ENCODE peak calls at places on chromosome 4, in six cellular contexts. One of them, this sample, is unnamed.

GRCh38 chr4:3871181-3871852 is 105.1 kb downstream of the ADRA2C start:
- DNase-seq in A549: no peak
- DNase-seq in endothelial cell of umbilical vein: no peak
- DNase-seq in K562: peak
- DNase-seq in HepG2: no peak
- DNase-seq in GM12878: no peak
- DNase-seq in this sample: no peak

GRCh38 chr4:8029689-8030088 is 90.0 kb upstream of the AFAP1 start:
- DNase-seq in A549: no peak
- DNase-seq in endothelial cell of umbilical vein: no peak
- DNase-seq in K562: no peak
- DNase-seq in HepG2: no peak
- DNase-seq in GM12878: no peak
- DNase-seq in this sample: no peak

GRCh38 chr4:121696641-121697461 is at the start of gene ANXA5:
- DNase-seq in A549: peak
- DNase-seq in endothelial cell of umbilical vein: peak
- DNase-seq in K562: peak
- DNase-seq in HepG2: peak
- DNase-seq in GM12878: no peak
- DNase-seq in this sample: peak

GRCh38 chr4:139144161-139144859 is 32.7 kb downstream of the ELF2 start:
- DNase-seq in A549: no peak
- DNase-seq in endothelial cell of umbilical vein: no peak
- DNase-seq in K562: no peak
- DNase-seq in HepG2: no peak
- DNase-seq in GM12878: no peak
- DNase-seq in this sample: peak

GRCh38 chr4:834368-835147 is 8.6 kb upstream of the CPLX1 start:
- DNase-seq in A549: no peak
- DNase-seq in endothelial cell of umbilical vein: no peak
- DNase-seq in K562: no peak
- DNase-seq in HepG2: no peak
- DNase-seq in GM12878: no peak
- DNase-seq in this sample: no peak

GRCh38 chr4:95289028-95289634 is 259.6 kb downstream of the UNC5C start:
- DNase-seq in A549: peak
- DNase-seq in endothelial cell of umbilical vein: peak
- DNase-seq in K562: peak
- DNase-seq in HepG2: no peak
- DNase-seq in GM12878: no peak
- DNase-seq in this sample: no peak

GRCh38 chr4:82043809-82044137 is 330.0 kb downstream of the HNRNPD start:
- DNase-seq in A549: no peak
- DNase-seq in endothelial cell of umbilical vein: no peak
- DNase-seq in K562: no peak
- DNase-seq in HepG2: no peak
- DNase-seq in GM12878: no peak
- DNase-seq in this sample: no peak

GRCh38 chr4:139749313-139749712 is 83.7 kb downstream of the MGST2 start:
- DNase-seq in A549: no peak
- DNase-seq in endothelial cell of umbilical vein: peak
- DNase-seq in K562: no peak
- DNase-seq in HepG2: no peak
- DNase-seq in GM12878: no peak
- DNase-seq in this sample: peak

GRCh38 chr4:157045507-157046127 is 30.3 kb upstream of the GLRB start:
- DNase-seq in A549: peak
- DNase-seq in endothelial cell of umbilical vein: peak
- DNase-seq in K562: peak
- DNase-seq in HepG2: peak
- DNase-seq in GM12878: no peak
- DNase-seq in this sample: peak

GRCh38 chr4:118322831-118323502 is 29.8 kb downstream of the PRSS12 start:
- DNase-seq in A549: no peak
- DNase-seq in endothelial cell of umbilical vein: no peak
- DNase-seq in K562: no peak
- DNase-seq in HepG2: no peak
- DNase-seq in GM12878: no peak
- DNase-seq in this sample: no peak

GRCh38 chr4:56906534-56906933 is 1.2 kb upstream of the REST start:
- DNase-seq in A549: no peak
- DNase-seq in endothelial cell of umbilical vein: no peak
- DNase-seq in K562: no peak
- DNase-seq in HepG2: no peak
- DNase-seq in GM12878: no peak
- DNase-seq in this sample: peak

GRCh38 chr4:92346289-92346688 is 42.5 kb downstream of the GRID2 start:
- DNase-seq in A549: no peak
- DNase-seq in endothelial cell of umbilical vein: no peak
- DNase-seq in K562: no peak
- DNase-seq in HepG2: no peak
- DNase-seq in GM12878: no peak
- DNase-seq in this sample: no peak

GRCh38 chr4:25938251-25939186 is 24.5 kb downstream of the SMIM20 start:
- DNase-seq in A549: no peak
- DNase-seq in endothelial cell of umbilical vein: no peak
- DNase-seq in K562: no peak
- DNase-seq in HepG2: no peak
- DNase-seq in GM12878: peak
- DNase-seq in this sample: peak

GRCh38 chr4:25172964-25173917 is 13.0 kb upstream of the SEPSECS start:
- DNase-seq in A549: peak
- DNase-seq in endothelial cell of umbilical vein: peak
- DNase-seq in K562: peak
- DNase-seq in HepG2: no peak
- DNase-seq in GM12878: no peak
- DNase-seq in this sample: peak

GRCh38 chr4:155566241-155566823 is 100.3 kb upstream of the GUCY1A1 start:
- DNase-seq in A549: no peak
- DNase-seq in endothelial cell of umbilical vein: no peak
- DNase-seq in K562: no peak
- DNase-seq in HepG2: no peak
- DNase-seq in GM12878: no peak
- DNase-seq in this sample: no peak

GRCh38 chr4:13907255-13907751 is 279.8 kb upstream of the BOD1L1 start:
- DNase-seq in A549: peak
- DNase-seq in endothelial cell of umbilical vein: peak
- DNase-seq in K562: no peak
- DNase-seq in HepG2: peak
- DNase-seq in GM12878: no peak
- DNase-seq in this sample: no peak
- TF ChIP-seq POLR2A in A549: no peak
- TF ChIP-seq POLR2A in endothelial cell of umbilical vein: no peak
- TF ChIP-seq POLR2A in K562: no peak
- TF ChIP-seq POLR2A in HepG2: no peak
- TF ChIP-seq POLR2A in GM12878: no peak
- TF ChIP-seq POLR2A in this sample: no peak

DNA sequence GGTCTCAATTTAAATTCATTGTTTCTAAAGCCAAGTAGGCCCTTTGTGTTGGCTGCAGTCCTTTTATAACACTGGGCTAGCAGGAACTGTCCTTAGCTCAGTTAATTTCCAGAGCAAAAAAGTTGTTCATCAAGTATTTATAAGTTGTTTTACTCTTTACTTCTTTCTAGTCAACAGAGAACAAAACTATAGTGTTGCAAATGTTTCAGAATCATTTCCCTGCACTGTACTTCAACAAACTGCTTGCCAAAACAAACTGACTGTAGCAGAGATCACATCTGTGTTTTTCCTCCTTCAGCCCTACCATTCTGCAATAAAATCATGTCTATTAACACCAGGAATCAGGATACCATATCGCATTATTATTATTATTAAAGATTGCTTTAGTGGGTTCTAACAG is 168.5 kb upstream of the SH3RF1 start:
- DNase-seq in A549: no peak
- DNase-seq in endothelial cell of umbilical vein: peak
- DNase-seq in K562: no peak
- DNase-seq in HepG2: no peak
- DNase-seq in GM12878: no peak
- DNase-seq in this sample: no peak
- TF ChIP-seq MYC in A549: no peak
- TF ChIP-seq MYC in endothelial cell of umbilical vein: no peak
- TF ChIP-seq MYC in K562: no peak
- TF ChIP-seq MYC in HepG2: no peak
- TF ChIP-seq MYC in GM12878: no peak
- TF ChIP-seq MYC in this sample: no peak

GRCh38 chr4:52721968-52722814 is 29.0 kb downstream of the ERVMER34-1 start:
- DNase-seq in A549: peak
- DNase-seq in endothelial cell of umbilical vein: peak
- DNase-seq in K562: peak
- DNase-seq in HepG2: peak
- DNase-seq in GM12878: peak
- DNase-seq in this sample: peak
- TF ChIP-seq POLR2A in A549: peak
- TF ChIP-seq POLR2A in endothelial cell of umbilical vein: peak
- TF ChIP-seq POLR2A in K562: peak
- TF ChIP-seq POLR2A in HepG2: peak
- TF ChIP-seq POLR2A in GM12878: peak
- TF ChIP-seq POLR2A in this sample: peak

GRCh38 chr4:10521386-10521785 is 64.2 kb upstream of the ZNF518B start:
- DNase-seq in A549: no peak
- DNase-seq in endothelial cell of umbilical vein: no peak
- DNase-seq in K562: no peak
- DNase-seq in HepG2: no peak
- DNase-seq in GM12878: no peak
- DNase-seq in this sample: no peak
- TF ChIP-seq MYC in A549: no peak
- TF ChIP-seq MYC in endothelial cell of umbilical vein: no peak
- TF ChIP-seq MYC in K562: no peak
- TF ChIP-seq MYC in HepG2: no peak
- TF ChIP-seq MYC in GM12878: no peak
- TF ChIP-seq MYC in this sample: no peak

GRCh38 chr4:158768577-158769174 is at the start of gene FNIP2:
- DNase-seq in A549: peak
- DNase-seq in endothelial cell of umbilical vein: peak
- DNase-seq in K562: peak
- DNase-seq in HepG2: peak
- DNase-seq in GM12878: no peak
- DNase-seq in this sample: peak
- TF ChIP-seq POLR2A in A549: peak
- TF ChIP-seq POLR2A in endothelial cell of umbilical vein: peak
- TF ChIP-seq POLR2A in K562: peak
- TF ChIP-seq POLR2A in HepG2: peak
- TF ChIP-seq POLR2A in GM12878: peak
- TF ChIP-seq POLR2A in this sample: no peak

GRCh38 chr4:28146191-28146590 is 1285.5 kb downstream of the STIM2 start:
- DNase-seq in A549: no peak
- DNase-seq in endothelial cell of umbilical vein: no peak
- DNase-seq in K562: no peak
- DNase-seq in HepG2: no peak
- DNase-seq in GM12878: no peak
- DNase-seq in this sample: no peak
- TF ChIP-seq MYC in A549: no peak
- TF ChIP-seq MYC in endothelial cell of umbilical vein: no peak
- TF ChIP-seq MYC in K562: no peak
- TF ChIP-seq MYC in HepG2: no peak
- TF ChIP-seq MYC in GM12878: no peak
- TF ChIP-seq MYC in this sample: no peak

DNA sequence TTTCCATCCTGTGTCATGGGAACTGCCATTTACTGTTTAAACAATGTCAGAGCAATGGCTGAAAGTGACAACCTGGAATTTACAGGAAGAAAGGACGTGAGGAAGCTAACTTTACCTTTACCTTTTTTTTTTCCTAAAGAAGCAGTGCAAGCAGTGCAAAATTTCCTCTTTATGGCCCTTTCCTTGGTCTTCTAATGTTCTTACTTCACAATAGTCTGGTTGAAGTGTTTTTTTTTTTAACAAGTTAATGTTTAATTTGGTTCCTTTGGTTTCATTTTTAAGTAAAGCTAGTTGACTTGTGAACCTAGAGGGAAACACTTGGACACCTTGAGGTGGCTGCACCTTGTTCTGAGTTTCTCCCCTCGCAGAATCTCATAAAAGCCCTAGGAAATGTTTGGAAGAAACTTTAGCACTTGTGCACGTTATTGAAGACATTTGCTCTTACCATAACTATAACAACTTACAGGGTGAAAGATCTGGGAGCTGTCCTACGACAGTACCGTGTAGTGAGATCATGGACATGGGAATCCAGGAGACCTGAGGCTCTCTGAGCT is 1.8 kb downstream of the SGMS2 start:
- DNase-seq in A549: no peak
- DNase-seq in endothelial cell of umbilical vein: peak
- DNase-seq in K562: no peak
- DNase-seq in HepG2: no peak
- DNase-seq in GM12878: no peak
- DNase-seq in this sample: no peak
- TF ChIP-seq POLR2A in A549: no peak
- TF ChIP-seq POLR2A in endothelial cell of umbilical vein: no peak
- TF ChIP-seq POLR2A in K562: no peak
- TF ChIP-seq POLR2A in HepG2: no peak
- TF ChIP-seq POLR2A in GM12878: no peak
- TF ChIP-seq POLR2A in this sample: no peak

GRCh38 chr4:2789351-2789750 is 3.5 kb upstream of the SH3BP2 start:
- DNase-seq in A549: no peak
- DNase-seq in endothelial cell of umbilical vein: no peak
- DNase-seq in K562: no peak
- DNase-seq in HepG2: no peak
- DNase-seq in GM12878: no peak
- DNase-seq in this sample: no peak

GRCh38 chr4:2792396-2792710 is 532 bp upstream of the SH3BP2 start:
- DNase-seq in A549: no peak
- DNase-seq in endothelial cell of umbilical vein: no peak
- DNase-seq in K562: no peak
- DNase-seq in HepG2: no peak
- DNase-seq in GM12878: no peak
- DNase-seq in this sample: no peak

GRCh38 chr4:2791518-2792395 is 1.1 kb upstream of the SH3BP2 start:
- DNase-seq in A549: no peak
- DNase-seq in endothelial cell of umbilical vein: no peak
- DNase-seq in K562: no peak
- DNase-seq in HepG2: no peak
- DNase-seq in GM12878: no peak
- DNase-seq in this sample: peak

GRCh38 chr4:2789801-2790582 is 2.9 kb upstream of the SH3BP2 start:
- DNase-seq in A549: no peak
- DNase-seq in endothelial cell of umbilical vein: no peak
- DNase-seq in K562: no peak
- DNase-seq in HepG2: no peak
- DNase-seq in GM12878: no peak
- DNase-seq in this sample: peak

GRCh38 chr4:2790583-2791517 is 2.0 kb upstream of the SH3BP2 start:
- DNase-seq in A549: no peak
- DNase-seq in endothelial cell of umbilical vein: no peak
- DNase-seq in K562: no peak
- DNase-seq in HepG2: no peak
- DNase-seq in GM12878: no peak
- DNase-seq in this sample: peak
- TF ChIP-seq MYC in A549: no peak
- TF ChIP-seq MYC in endothelial cell of umbilical vein: no peak
- TF ChIP-seq MYC in K562: no peak
- TF ChIP-seq MYC in HepG2: peak
- TF ChIP-seq MYC in GM12878: no peak
- TF ChIP-seq MYC in this sample: no peak

This sample was measured in NB4.